ENCODE peak calls at places on chromosomes 12 and 14, in six cellular contexts. Z, P, E, Q, U and O are unnamed samples.

GRCh38 chr14:74608959-74609611 is 3.0 kb downstream of the LTBP2 start:
- DNase-seq in Z (peak; percentile 75), U (peak; percentile 63), E (peak; percentile 84), P (peak; percentile 79), Q (peak; percentile 77), O (peak; percentile 85)

GRCh38 chr12:76158518-76159321 is 74.2 kb upstream of the NAP1L1 start:
- DNase-seq in Z (peak; percentile 80), U (peak; percentile 78), Q (peak; percentile 40), E (peak; percentile 61), P (no peak), O (peak; percentile 33)

GRCh38 chr14:101595887-101596721 is 34.8 kb downstream of the DIO3 start:
- DNase-seq in U (no peak), E (no peak), P (no peak), Z (no peak), Q (no peak), O (peak; percentile 14)

GRCh38 chr14:95440951-95441350 is 75.5 kb downstream of the SYNE3 start:
- DNase-seq in U (no peak), Q (no peak), E (no peak), Z (peak; percentile 13), P (no peak), O (no peak)

GRCh38 chr14:94691658-94692029 is 78.3 kb downstream of the GSC start:
- DNase-seq in U (no peak), P (no peak), Z (peak; percentile 18), Q (no peak), E (no peak), O (peak; percentile 36)

GRCh38 chr12:48183876-48184548 is 568 bp downstream of the CCDC184 start:
- DNase-seq in Z (no peak), E (peak; percentile 64), P (no peak), U (no peak), Q (no peak), O (no peak)

GRCh38 chr12:52182456-52182855 is 9.4 kb downstream of the KRT80 start:
- DNase-seq in Q (no peak), U (no peak), E (no peak), Z (no peak), P (no peak), O (no peak)

GRCh38 chr14:74965770-74966153 is 10.4 kb upstream of the PGF start:
- DNase-seq in Q (peak; percentile 70), U (peak; percentile 42), Z (peak; percentile 66), P (no peak), E (no peak), O (peak; percentile 48)

GRCh38 chr12:65335021-65335714 is 56.7 kb downstream of the MSRB3 start:
- DNase-seq in Q (peak; percentile 59), E (no peak), U (peak; percentile 87), Z (peak; percentile 89), P (no peak), O (peak; percentile 85)

GRCh38 chr12:52280319-52280795 is 5.9 kb downstream of the KRT86 start:
- DNase-seq in Z (peak; percentile 95), E (no peak), U (peak; percentile 96), P (peak; percentile 99), Q (peak; percentile 99), O (peak; percentile 39)

GRCh38 chr12:79344855-79345840 is 345.6 kb downstream of the PAWR start:
- DNase-seq in P (no peak), Q (peak; percentile 37), U (peak; percentile 22), E (peak; percentile 65), Z (peak; percentile 35), O (peak; percentile 55)

GRCh38 chr14:92511472-92512247 is 1.9 kb upstream of the RIN3 start:
- DNase-seq in U (peak; percentile 92), Q (peak; percentile 82), Z (peak; percentile 94), P (peak; percentile 88), E (no peak), O (peak; percentile 64)

GRCh38 chr14:89485264-89485663 is 68.2 kb upstream of the FOXN3 start:
- DNase-seq in E (no peak), Q (no peak), P (no peak), Z (no peak), U (no peak), O (no peak)

GRCh38 chr14:26867171-26867757 is 269.4 kb upstream of the NOVA1 start:
- DNase-seq in Q (no peak), Z (peak; percentile 60), E (peak; percentile 17), P (no peak), U (peak; percentile 50), O (no peak)

GRCh38 chr14:51310453-51311074 is 70.5 kb downstream of the TMX1 start:
- DNase-seq in P (no peak), Z (peak; percentile 87), Q (no peak), U (peak; percentile 87), E (no peak), O (no peak)

GRCh38 chr12:24894869-24895268 is 54.0 kb downstream of the BCAT1 start:
- DNase-seq in P (no peak), U (no peak), Q (no peak), Z (no peak), E (no peak), O (no peak)

GRCh38 chr14:36656769-36657408 is 4.8 kb upstream of the PAX9 start:
- DNase-seq in E (peak; percentile 48), Z (no peak), P (no peak), U (no peak), Q (no peak), O (peak; percentile 55)

GRCh38 chr14:36655054-36655381 is 6.6 kb upstream of the PAX9 start:
- DNase-seq in Q (no peak), P (no peak), Z (no peak), E (peak; percentile 44), U (no peak), O (no peak)

GRCh38 chr14:36654185-36655053 is 7.2 kb upstream of the PAX9 start:
- DNase-seq in U (no peak), E (peak; percentile 63), P (no peak), Q (no peak), Z (no peak), O (no peak)

GRCh38 chr14:36655963-36656768 is 5.5 kb upstream of the PAX9 start:
- DNase-seq in U (no peak), P (no peak), Z (no peak), E (peak; percentile 90), Q (no peak), O (peak; percentile 93)

DNA sequence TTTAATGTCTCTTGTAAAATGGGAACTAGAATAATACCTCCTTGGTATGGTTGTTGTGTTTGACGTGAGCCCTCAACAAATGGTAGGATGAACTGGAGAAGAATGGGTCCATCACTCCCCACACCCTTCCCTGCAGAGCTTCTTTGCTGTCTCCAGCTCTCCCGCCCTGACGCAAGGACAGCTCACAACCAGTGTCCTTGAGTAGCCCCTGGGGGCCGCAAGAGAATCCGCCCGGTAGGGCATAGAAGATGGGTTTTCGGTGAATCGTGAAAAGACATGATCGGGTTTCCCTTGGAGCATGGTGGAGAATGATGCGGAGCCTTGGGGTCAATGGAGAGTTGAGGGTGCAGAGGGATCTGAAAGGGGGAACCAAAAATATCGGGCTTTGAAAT is 6.1 kb upstream of the PAX9 start:
- DNase-seq in Z (no peak), Q (no peak), P (no peak), E (peak; percentile 55), U (no peak), O (no peak)
- TF ChIP-seq EZH2 in Z (no peak), Q (no peak), P (no peak), E (no peak), U (no peak), O (no peak)

DNA sequence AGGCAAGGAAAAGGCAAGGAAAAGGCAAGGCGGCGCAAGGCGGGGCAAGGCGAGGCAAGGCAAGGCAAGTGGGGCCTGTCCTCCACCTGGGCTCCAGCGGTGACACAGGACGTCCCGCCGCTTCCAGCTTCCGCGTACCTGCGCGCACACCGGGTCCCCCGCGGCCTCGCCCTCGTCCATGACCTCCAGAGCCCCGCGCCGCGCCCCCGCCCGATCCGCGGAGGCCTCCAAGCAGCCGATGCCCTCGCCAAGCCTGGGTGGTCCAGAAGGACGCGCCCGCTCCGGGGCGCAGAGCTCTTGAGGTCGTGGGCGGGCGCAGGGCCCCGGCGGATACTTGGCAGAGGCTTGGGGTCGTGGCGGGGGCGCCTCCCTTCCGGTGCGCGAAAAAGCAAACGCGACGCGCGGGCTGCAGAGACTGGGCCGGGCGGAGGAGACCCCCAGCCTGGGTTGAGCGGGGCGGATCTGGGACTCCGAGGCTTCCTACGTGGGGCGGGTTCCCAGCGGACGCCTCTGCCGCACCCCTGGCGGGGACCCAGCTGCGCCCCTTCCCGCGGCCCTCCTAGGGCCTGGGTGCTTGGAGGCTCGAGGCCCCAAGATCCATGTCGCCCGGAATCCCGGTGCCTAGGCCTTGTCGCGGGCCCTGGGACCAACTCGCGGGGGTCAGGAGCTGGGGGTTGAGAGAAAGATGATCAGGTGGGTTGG is 60.7 kb upstream of the EIF5 start:
- DNase-seq in U (no peak), Z (no peak), Q (no peak), P (no peak), E (no peak), O (no peak)
- TF ChIP-seq EZH2 in U (peak; percentile 73), Z (peak; percentile 31), Q (no peak), P (no peak), E (no peak), O (no peak)

GRCh38 chr12:105107497-105108371 is at the start of gene WASHC4:
- DNase-seq in U (peak; percentile 72), E (peak; percentile 97), P (peak; percentile 78), Z (peak; percentile 87), Q (peak; percentile 94), O (peak; percentile 96)

GRCh38 chr12:105109465-105110212 is 2.1 kb downstream of the WASHC4 start:
- DNase-seq in Q (no peak), Z (peak; percentile 61), P (no peak), E (no peak), U (peak; percentile 46), O (no peak)

GRCh38 chr12:105106621-105107020 is 910 bp upstream of the WASHC4 start:
- DNase-seq in P (peak; percentile 52), Q (peak; percentile 43), E (no peak), U (no peak), Z (no peak), O (no peak)

GRCh38 chr12:105104762-105105161 is 2.8 kb upstream of the WASHC4 start:
- DNase-seq in P (no peak), E (no peak), U (no peak), Z (no peak), Q (no peak), O (no peak)

DNA sequence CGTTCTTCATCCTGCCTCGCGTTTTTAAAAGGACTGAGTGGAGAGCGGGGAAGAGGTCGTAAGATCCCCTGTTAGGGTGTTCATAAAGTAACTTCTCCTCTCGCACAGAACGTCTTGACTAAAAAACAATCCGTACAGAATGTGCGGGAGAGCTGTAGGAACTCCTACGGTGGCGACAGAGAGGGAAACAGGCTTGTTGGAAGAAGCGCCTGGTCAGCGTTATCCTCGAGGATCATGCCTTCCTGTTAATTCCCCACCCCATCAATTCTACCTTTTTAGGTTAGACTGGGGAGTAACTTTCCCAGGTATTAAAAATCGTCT is 395 bp upstream of the WASHC4 start:
- DNase-seq in P (no peak), E (no peak), Z (peak; percentile 58), Q (no peak), U (peak; percentile 38), O (no peak)
- TF ChIP-seq EZH2 in P (no peak), E (no peak), Z (no peak), Q (no peak), U (no peak), O (no peak)

GRCh38 chr14:69572634-69573135 is 2.0 kb downstream of the CCDC177 start:
- DNase-seq in U (no peak), P (no peak), Q (no peak), E (no peak), Z (no peak), O (peak; percentile 27)

GRCh38 chr14:69574266-69574953 is at the start of gene CCDC177:
- DNase-seq in Q (peak; percentile 48), P (peak; percentile 45), Z (peak; percentile 28), E (peak; percentile 94), U (no peak), O (peak; percentile 74)

GRCh38 chr14:69573205-69573840 is 1.3 kb downstream of the CCDC177 start:
- DNase-seq in Q (no peak), U (no peak), Z (no peak), E (no peak), P (no peak), O (peak; percentile 41)

GRCh38 chr14:69574954-69575295 is 254 bp upstream of the CCDC177 start:
- DNase-seq in E (no peak), U (no peak), P (no peak), Q (no peak), Z (no peak), O (no peak)

GRCh38 chr14:69573841-69574265 is 818 bp downstream of the CCDC177 start:
- DNase-seq in U (no peak), E (peak; percentile 95), Q (no peak), P (no peak), Z (no peak), O (peak; percentile 66)
- TF ChIP-seq EZH2 in U (peak; percentile 84), E (no peak), Q (peak; percentile 55), P (no peak), Z (peak; percentile 73), O (no peak)